ENCODE peak calls at places on chromosomes 3 and 15, in ten cellular contexts. One of them, this sample, is unnamed.

GRCh38 chr3:114299421-114299820 is 5.6 kb downstream of the TIGIT start:
- DNase-seq in lung: no peak
- DNase-seq in upper lobe of right lung: no peak
- DNase-seq in pancreas: no peak
- DNase-seq in fibroblast of mammary gland: peak
- DNase-seq in heart left ventricle: no peak
- DNase-seq in fibroblast of pulmonary artery: peak
- DNase-seq in astrocyte of the spinal cord: no peak
- DNase-seq in neuronal stem cell: no peak
- DNase-seq in heart right ventricle: no peak
- DNase-seq in this sample: no peak

GRCh38 chr15:81023483-81024264 is 23.0 kb downstream of the TLNRD1 start:
- DNase-seq in lung: peak
- DNase-seq in heart right ventricle: peak
- DNase-seq in upper lobe of right lung: peak
- DNase-seq in heart left ventricle: peak
- DNase-seq in fibroblast of mammary gland: peak
- DNase-seq in fibroblast of pulmonary artery: peak
- DNase-seq in neuronal stem cell: no peak
- DNase-seq in pancreas: no peak
- DNase-seq in astrocyte of the spinal cord: peak
- DNase-seq in this sample: peak

GRCh38 chr3:98869391-98869790 is 32.1 kb downstream of the DCBLD2 start:
- DNase-seq in upper lobe of right lung: no peak
- DNase-seq in lung: no peak
- DNase-seq in heart right ventricle: no peak
- DNase-seq in neuronal stem cell: no peak
- DNase-seq in pancreas: no peak
- DNase-seq in astrocyte of the spinal cord: no peak
- DNase-seq in fibroblast of mammary gland: no peak
- DNase-seq in fibroblast of pulmonary artery: no peak
- DNase-seq in heart left ventricle: no peak
- DNase-seq in this sample: no peak

GRCh38 chr3:54262541-54262940 is 140.2 kb downstream of the CACNA2D3 start:
- DNase-seq in heart left ventricle: no peak
- DNase-seq in heart right ventricle: no peak
- DNase-seq in fibroblast of mammary gland: no peak
- DNase-seq in lung: no peak
- DNase-seq in fibroblast of pulmonary artery: no peak
- DNase-seq in neuronal stem cell: no peak
- DNase-seq in upper lobe of right lung: no peak
- DNase-seq in pancreas: no peak
- DNase-seq in astrocyte of the spinal cord: no peak
- DNase-seq in this sample: no peak

GRCh38 chr3:10928396-10928960 is 64.1 kb upstream of the SLC6A1 start:
- DNase-seq in pancreas: no peak
- DNase-seq in upper lobe of right lung: no peak
- DNase-seq in heart right ventricle: no peak
- DNase-seq in lung: no peak
- DNase-seq in fibroblast of mammary gland: no peak
- DNase-seq in astrocyte of the spinal cord: no peak
- DNase-seq in neuronal stem cell: no peak
- DNase-seq in fibroblast of pulmonary artery: no peak
- DNase-seq in heart left ventricle: no peak
- DNase-seq in this sample: no peak

GRCh38 chr3:195208631-195209030 is 62.3 kb downstream of the XXYLT1 start:
- DNase-seq in upper lobe of right lung: peak
- DNase-seq in heart right ventricle: no peak
- DNase-seq in neuronal stem cell: no peak
- DNase-seq in heart left ventricle: no peak
- DNase-seq in lung: peak
- DNase-seq in fibroblast of mammary gland: no peak
- DNase-seq in pancreas: no peak
- DNase-seq in fibroblast of pulmonary artery: no peak
- DNase-seq in astrocyte of the spinal cord: no peak
- DNase-seq in this sample: no peak

GRCh38 chr15:101654191-101654590 is 2.0 kb upstream of the TM2D3 start:
- DNase-seq in upper lobe of right lung: no peak
- DNase-seq in neuronal stem cell: no peak
- DNase-seq in lung: no peak
- DNase-seq in astrocyte of the spinal cord: no peak
- DNase-seq in heart left ventricle: no peak
- DNase-seq in heart right ventricle: no peak
- DNase-seq in pancreas: no peak
- DNase-seq in fibroblast of pulmonary artery: no peak
- DNase-seq in fibroblast of mammary gland: no peak
- DNase-seq in this sample: no peak

GRCh38 chr3:35528728-35529127 is 110.6 kb upstream of the ARPP21 start:
- DNase-seq in fibroblast of mammary gland: no peak
- DNase-seq in astrocyte of the spinal cord: peak
- DNase-seq in neuronal stem cell: no peak
- DNase-seq in lung: no peak
- DNase-seq in pancreas: no peak
- DNase-seq in heart right ventricle: no peak
- DNase-seq in upper lobe of right lung: no peak
- DNase-seq in fibroblast of pulmonary artery: no peak
- DNase-seq in heart left ventricle: no peak
- DNase-seq in this sample: no peak

GRCh38 chr15:25424073-25424472 is 14.8 kb downstream of the UBE3A start:
- DNase-seq in heart left ventricle: no peak
- DNase-seq in lung: no peak
- DNase-seq in pancreas: no peak
- DNase-seq in heart right ventricle: no peak
- DNase-seq in astrocyte of the spinal cord: no peak
- DNase-seq in fibroblast of mammary gland: no peak
- DNase-seq in upper lobe of right lung: no peak
- DNase-seq in neuronal stem cell: no peak
- DNase-seq in fibroblast of pulmonary artery: no peak
- DNase-seq in this sample: no peak

GRCh38 chr15:51837784-51838183 is 8.3 kb downstream of the TMOD3 start:
- DNase-seq in astrocyte of the spinal cord: peak
- DNase-seq in neuronal stem cell: no peak
- DNase-seq in pancreas: no peak
- DNase-seq in heart right ventricle: no peak
- DNase-seq in lung: no peak
- DNase-seq in fibroblast of pulmonary artery: peak
- DNase-seq in fibroblast of mammary gland: no peak
- DNase-seq in upper lobe of right lung: no peak
- DNase-seq in heart left ventricle: no peak
- DNase-seq in this sample: no peak
- H3K4me3 ChIP-seq in astrocyte of the spinal cord: no peak
- H3K4me3 ChIP-seq in neuronal stem cell: peak
- H3K4me3 ChIP-seq in pancreas: no peak
- H3K4me3 ChIP-seq in heart right ventricle: no peak
- H3K4me3 ChIP-seq in lung: no peak
- H3K4me3 ChIP-seq in fibroblast of pulmonary artery: no peak
- H3K4me3 ChIP-seq in fibroblast of mammary gland: no peak
- H3K4me3 ChIP-seq in upper lobe of right lung: no peak
- H3K4me3 ChIP-seq in heart left ventricle: no peak
- H3K4me3 ChIP-seq in this sample: no peak

GRCh38 chr3:156681003-156681402 is 6.6 kb downstream of the TIPARP start:
- DNase-seq in fibroblast of mammary gland: peak
- DNase-seq in fibroblast of pulmonary artery: peak
- DNase-seq in pancreas: peak
- DNase-seq in astrocyte of the spinal cord: peak
- DNase-seq in heart right ventricle: no peak
- DNase-seq in upper lobe of right lung: no peak
- DNase-seq in neuronal stem cell: peak
- DNase-seq in lung: peak
- DNase-seq in heart left ventricle: peak
- DNase-seq in this sample: peak
- H3K4me3 ChIP-seq in fibroblast of mammary gland: no peak
- H3K4me3 ChIP-seq in fibroblast of pulmonary artery: no peak
- H3K4me3 ChIP-seq in pancreas: no peak
- H3K4me3 ChIP-seq in astrocyte of the spinal cord: no peak
- H3K4me3 ChIP-seq in heart right ventricle: no peak
- H3K4me3 ChIP-seq in upper lobe of right lung: peak
- H3K4me3 ChIP-seq in neuronal stem cell: no peak
- H3K4me3 ChIP-seq in lung: no peak
- H3K4me3 ChIP-seq in heart left ventricle: peak
- H3K4me3 ChIP-seq in this sample: peak

GRCh38 chr3:13021141-13021933 is 51.9 kb downstream of the IQSEC1 start:
- DNase-seq in lung: no peak
- DNase-seq in fibroblast of pulmonary artery: no peak
- DNase-seq in astrocyte of the spinal cord: no peak
- DNase-seq in neuronal stem cell: no peak
- DNase-seq in heart left ventricle: no peak
- DNase-seq in upper lobe of right lung: no peak
- DNase-seq in fibroblast of mammary gland: peak
- DNase-seq in pancreas: peak
- DNase-seq in heart right ventricle: peak
- DNase-seq in this sample: no peak

GRCh38 chr3:13023251-13024055 is 49.8 kb downstream of the IQSEC1 start:
- DNase-seq in lung: no peak
- DNase-seq in upper lobe of right lung: peak
- DNase-seq in astrocyte of the spinal cord: no peak
- DNase-seq in fibroblast of pulmonary artery: no peak
- DNase-seq in heart left ventricle: no peak
- DNase-seq in fibroblast of mammary gland: peak
- DNase-seq in pancreas: peak
- DNase-seq in neuronal stem cell: no peak
- DNase-seq in heart right ventricle: no peak
- DNase-seq in this sample: no peak

GRCh38 chr3:13020159-13020558 is 53.1 kb downstream of the IQSEC1 start:
- DNase-seq in fibroblast of pulmonary artery: no peak
- DNase-seq in neuronal stem cell: no peak
- DNase-seq in astrocyte of the spinal cord: no peak
- DNase-seq in fibroblast of mammary gland: no peak
- DNase-seq in heart left ventricle: no peak
- DNase-seq in heart right ventricle: no peak
- DNase-seq in pancreas: no peak
- DNase-seq in upper lobe of right lung: no peak
- DNase-seq in lung: no peak
- DNase-seq in this sample: no peak

GRCh38 chr3:13022348-13023250 is 50.6 kb downstream of the IQSEC1 start:
- DNase-seq in heart left ventricle: peak
- DNase-seq in neuronal stem cell: no peak
- DNase-seq in heart right ventricle: peak
- DNase-seq in pancreas: peak
- DNase-seq in fibroblast of mammary gland: peak
- DNase-seq in lung: peak
- DNase-seq in astrocyte of the spinal cord: peak
- DNase-seq in upper lobe of right lung: no peak
- DNase-seq in fibroblast of pulmonary artery: peak
- DNase-seq in this sample: peak

GRCh38 chr3:13021934-13022265 is 51.3 kb downstream of the IQSEC1 start:
- DNase-seq in neuronal stem cell: no peak
- DNase-seq in lung: no peak
- DNase-seq in heart left ventricle: no peak
- DNase-seq in pancreas: no peak
- DNase-seq in heart right ventricle: no peak
- DNase-seq in upper lobe of right lung: no peak
- DNase-seq in fibroblast of pulmonary artery: no peak
- DNase-seq in astrocyte of the spinal cord: no peak
- DNase-seq in fibroblast of mammary gland: no peak
- DNase-seq in this sample: no peak
- H3K4me3 ChIP-seq in neuronal stem cell: no peak
- H3K4me3 ChIP-seq in lung: no peak
- H3K4me3 ChIP-seq in heart left ventricle: peak
- H3K4me3 ChIP-seq in pancreas: no peak
- H3K4me3 ChIP-seq in heart right ventricle: peak
- H3K4me3 ChIP-seq in upper lobe of right lung: no peak
- H3K4me3 ChIP-seq in fibroblast of pulmonary artery: no peak
- H3K4me3 ChIP-seq in astrocyte of the spinal cord: peak
- H3K4me3 ChIP-seq in fibroblast of mammary gland: peak
- H3K4me3 ChIP-seq in this sample: peak

DNA sequence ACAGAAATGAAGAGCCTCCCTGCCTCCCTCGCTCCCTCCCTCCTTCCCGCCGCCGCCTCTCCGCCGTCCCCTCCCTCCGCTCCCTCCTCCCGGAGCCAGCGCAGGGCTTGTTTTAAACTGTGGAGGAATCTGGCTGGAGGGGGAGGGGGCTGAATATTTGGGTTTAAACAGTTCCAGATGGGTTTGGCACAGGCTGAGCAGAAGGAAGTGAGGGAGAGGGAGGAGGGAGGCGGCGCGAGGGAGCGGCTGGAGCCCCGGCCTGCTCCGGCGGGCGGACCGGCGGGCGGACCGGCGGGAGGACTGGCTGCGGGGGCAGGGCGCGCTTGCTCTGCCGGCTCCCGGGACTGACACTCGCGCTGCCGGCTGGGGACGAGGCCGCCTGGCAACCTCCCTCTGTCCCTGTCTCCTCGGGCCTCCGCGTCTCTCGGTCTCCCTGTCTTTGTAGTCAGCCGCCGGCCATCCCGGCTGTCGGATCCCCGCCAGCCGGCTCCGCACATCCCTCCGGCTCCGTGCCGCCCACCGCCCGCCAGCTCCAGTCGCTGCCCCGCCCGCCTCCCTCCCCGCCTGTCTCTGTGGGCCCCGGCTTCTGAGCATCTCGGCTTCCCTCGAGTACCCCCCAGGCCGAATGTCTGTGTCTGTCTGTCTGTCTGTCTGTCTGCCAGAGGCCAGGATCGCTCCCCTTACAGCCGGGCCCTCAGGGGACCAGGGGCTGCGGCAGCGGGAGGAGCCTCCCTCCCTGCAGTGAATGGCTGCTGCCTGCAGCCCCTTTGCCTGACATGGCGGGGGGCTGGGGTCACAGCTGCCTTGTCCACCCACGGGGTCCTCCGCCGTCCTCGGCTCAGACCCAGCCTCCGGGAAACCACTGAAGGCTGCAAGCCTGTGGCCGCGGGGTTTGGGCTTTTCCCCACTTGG is 7.6 kb downstream of the EPHB3 start:
- DNase-seq in upper lobe of right lung: peak
- DNase-seq in fibroblast of mammary gland: peak
- DNase-seq in heart right ventricle: peak
- DNase-seq in fibroblast of pulmonary artery: peak
- DNase-seq in astrocyte of the spinal cord: peak
- DNase-seq in pancreas: peak
- DNase-seq in lung: peak
- DNase-seq in neuronal stem cell: no peak
- DNase-seq in heart left ventricle: peak
- DNase-seq in this sample: peak
- H3K4me3 ChIP-seq in upper lobe of right lung: peak
- H3K4me3 ChIP-seq in fibroblast of mammary gland: peak
- H3K4me3 ChIP-seq in heart right ventricle: peak
- H3K4me3 ChIP-seq in fibroblast of pulmonary artery: peak
- H3K4me3 ChIP-seq in astrocyte of the spinal cord: peak
- H3K4me3 ChIP-seq in pancreas: peak
- H3K4me3 ChIP-seq in lung: peak
- H3K4me3 ChIP-seq in neuronal stem cell: peak
- H3K4me3 ChIP-seq in heart left ventricle: peak
- H3K4me3 ChIP-seq in this sample: peak

GRCh38 chr3:82085811-82086475 is 324.5 kb upstream of the GBE1 start:
- DNase-seq in upper lobe of right lung: no peak
- DNase-seq in fibroblast of pulmonary artery: peak
- DNase-seq in heart left ventricle: no peak
- DNase-seq in heart right ventricle: no peak
- DNase-seq in lung: no peak
- DNase-seq in neuronal stem cell: no peak
- DNase-seq in pancreas: no peak
- DNase-seq in astrocyte of the spinal cord: peak
- DNase-seq in fibroblast of mammary gland: no peak
- DNase-seq in this sample: no peak
- H3K4me3 ChIP-seq in upper lobe of right lung: no peak
- H3K4me3 ChIP-seq in fibroblast of pulmonary artery: no peak
- H3K4me3 ChIP-seq in heart left ventricle: peak
- H3K4me3 ChIP-seq in heart right ventricle: peak
- H3K4me3 ChIP-seq in lung: no peak
- H3K4me3 ChIP-seq in neuronal stem cell: no peak
- H3K4me3 ChIP-seq in pancreas: no peak
- H3K4me3 ChIP-seq in astrocyte of the spinal cord: no peak
- H3K4me3 ChIP-seq in fibroblast of mammary gland: no peak
- H3K4me3 ChIP-seq in this sample: no peak

GRCh38 chr3:33071946-33072345 is 25.0 kb downstream of the GLB1 start:
- DNase-seq in heart left ventricle: no peak
- DNase-seq in lung: no peak
- DNase-seq in heart right ventricle: no peak
- DNase-seq in upper lobe of right lung: no peak
- DNase-seq in pancreas: no peak
- DNase-seq in fibroblast of mammary gland: no peak
- DNase-seq in fibroblast of pulmonary artery: no peak
- DNase-seq in neuronal stem cell: no peak
- DNase-seq in astrocyte of the spinal cord: no peak
- DNase-seq in this sample: no peak
- H3K4me3 ChIP-seq in heart left ventricle: no peak
- H3K4me3 ChIP-seq in lung: no peak
- H3K4me3 ChIP-seq in heart right ventricle: no peak
- H3K4me3 ChIP-seq in upper lobe of right lung: no peak
- H3K4me3 ChIP-seq in pancreas: no peak
- H3K4me3 ChIP-seq in fibroblast of mammary gland: no peak
- H3K4me3 ChIP-seq in fibroblast of pulmonary artery: no peak
- H3K4me3 ChIP-seq in neuronal stem cell: no peak
- H3K4me3 ChIP-seq in astrocyte of the spinal cord: no peak
- H3K4me3 ChIP-seq in this sample: no peak